ENCODE peak calls at places on chromosomes 5 and 9, in seven cellular contexts. Q is SK-N-SH, A is K562, L is H1, J is HCT116, P is HepG2, F is GM12878. C is an unnamed sample.

GRCh38 chr9:133163559-133164208 is at the start of gene GBGT1:
- DNase-seq in P (no peak), F (no peak), A (peak), L (peak), J (no peak), Q (peak), C (no peak)

GRCh38 chr5:102807878-102808502 is 52.9 kb downstream of the PAM start:
- DNase-seq in F (no peak), P (no peak), L (no peak), A (no peak), Q (peak), J (no peak), C (no peak)

GRCh38 chr5:61327761-61328753 is 4.0 kb upstream of the ZSWIM6 start:
- DNase-seq in A (peak), L (no peak), P (peak), F (peak), Q (no peak), J (no peak), C (no peak)

GRCh38 chr5:143261748-143262392 is 141.6 kb downstream of the NR3C1 start:
- DNase-seq in P (no peak), A (no peak), J (no peak), Q (no peak), L (no peak), F (no peak), C (no peak)

GRCh38 chr9:121289554-121290370 is 21.8 kb downstream of the GSN start:
- DNase-seq in P (no peak), F (no peak), A (no peak), Q (no peak), L (no peak), J (no peak), C (no peak)

GRCh38 chr5:109454726-109455505 is 45.1 kb upstream of the PJA2 start:
- DNase-seq in J (no peak), A (no peak), Q (no peak), P (no peak), F (no peak), L (no peak), C (no peak)

GRCh38 chr9:77707696-77708095 is 59.6 kb upstream of the GNA14 start:
- DNase-seq in F (no peak), P (peak), L (no peak), Q (no peak), J (peak), A (no peak), C (peak)

GRCh38 chr9:133974631-133975341 is 17.3 kb downstream of the VAV2 start:
- DNase-seq in F (no peak), Q (peak), A (no peak), P (no peak), J (no peak), L (no peak), C (no peak)

GRCh38 chr9:76818271-76818670 is 54.0 kb downstream of the PCA3 start:
- DNase-seq in F (no peak), Q (no peak), A (no peak), L (no peak), J (peak), P (peak), C (no peak)

GRCh38 chr5:124602925-124603650 is 143.4 kb downstream of the ZNF608 start:
- DNase-seq in F (no peak), P (no peak), A (no peak), L (no peak), Q (peak), J (no peak), C (no peak)

GRCh38 chr5:166347051-166347450 is 1944.4 kb upstream of the WWC1 start:
- DNase-seq in A (no peak), Q (no peak), J (no peak), L (no peak), F (no peak), P (no peak), C (no peak)

GRCh38 chr9:138044485-138045383 is 167.2 kb downstream of the CACNA1B start:
- DNase-seq in P (no peak), J (no peak), Q (peak), L (peak), A (no peak), F (no peak), C (no peak)

GRCh38 chr9:109974918-109975276 is 194.9 kb downstream of the PALM2AKAP2 start:
- DNase-seq in F (no peak), P (no peak), J (no peak), Q (no peak), A (no peak), L (no peak), C (no peak)

GRCh38 chr5:33641722-33642505 is 201.1 kb downstream of the TARS1 start:
- DNase-seq in J (no peak), A (no peak), L (no peak), Q (no peak), F (peak), P (no peak), C (peak)

GRCh38 chr5:175836741-175837729 is 34.3 kb upstream of the CPLX2 start:
- DNase-seq in A (no peak), F (no peak), L (no peak), P (no peak), Q (peak), J (no peak), C (no peak)

GRCh38 chr9:135969064-135969683 is 8.0 kb upstream of the UBAC1 start:
- DNase-seq in Q (no peak), F (no peak), A (no peak), P (no peak), L (no peak), J (no peak), C (no peak)

GRCh38 chr9:32378993-32379729 is 5.3 kb upstream of the ACO1 start:
- DNase-seq in A (peak), F (peak), J (peak), Q (peak), L (no peak), P (peak), C (peak)

GRCh38 chr5:103546858-103547257 is 15.7 kb downstream of the NUDT12 start:
- DNase-seq in J (no peak), F (no peak), Q (no peak), A (no peak), L (no peak), P (no peak), C (no peak)

GRCh38 chr9:28518439-28518838 is 945.2 kb upstream of the C9orf72 start:
- DNase-seq in A (no peak), P (no peak), F (no peak), J (no peak), Q (no peak), L (no peak), C (no peak)

GRCh38 chr9:136403538-136403914 is 3.6 kb upstream of the SNAPC4 start:
- DNase-seq in J (no peak), A (no peak), Q (no peak), L (no peak), P (no peak), F (peak), C (no peak)

GRCh38 chr5:141630570-141631140 is 6.0 kb downstream of the HDAC3 start:
- DNase-seq in P (no peak), F (no peak), Q (no peak), J (no peak), L (no peak), A (no peak), C (no peak)

GRCh38 chr9:96140401-96141180 is 161.4 kb downstream of the HSD17B3 start:
- DNase-seq in L (no peak), Q (no peak), A (no peak), F (no peak), J (no peak), P (no peak), C (no peak)

GRCh38 chr5:16681761-16682335 is 65.1 kb upstream of the RETREG1 start:
- DNase-seq in P (no peak), F (no peak), Q (no peak), J (no peak), A (no peak), L (no peak), C (no peak)

GRCh38 chr9:132210472-132211145 is 48.8 kb downstream of the NTNG2 start:
- DNase-seq in P (no peak), A (no peak), L (no peak), J (no peak), Q (no peak), F (no peak), C (no peak)

GRCh38 chr5:34789021-34789531 is 49.9 kb upstream of the TTC23L start:
- DNase-seq in P (no peak), J (no peak), F (no peak), Q (no peak), L (no peak), A (no peak), C (no peak)

GRCh38 chr5:133831506-133832224 is 136.8 kb downstream of the C5orf15 start:
- DNase-seq in F (no peak), P (no peak), L (no peak), A (no peak), Q (no peak), J (no peak), C (no peak)

GRCh38 chr5:14716755-14717752 is 52.5 kb downstream of the OTULIN start:
- DNase-seq in P (no peak), L (no peak), J (no peak), Q (no peak), F (no peak), A (no peak), C (no peak)

GRCh38 chr9:114696814-114697544 is 15.0 kb upstream of the TEX48 start:
- DNase-seq in P (no peak), J (no peak), Q (no peak), F (peak), L (no peak), A (no peak), C (no peak)

GRCh38 chr5:91183743-91184142 is 199.4 kb downstream of the ARRDC3 start:
- DNase-seq in J (no peak), A (no peak), P (no peak), Q (no peak), F (no peak), L (no peak), C (peak)

GRCh38 chr5:30343707-30344106 is 849.8 kb upstream of the CDH6 start:
- DNase-seq in Q (no peak), A (no peak), L (no peak), J (no peak), P (no peak), F (no peak), C (no peak)

GRCh38 chr9:37938121-37938906 is 34.4 kb upstream of the SLC25A51 start:
- DNase-seq in L (no peak), F (no peak), Q (peak), A (no peak), J (no peak), P (no peak), C (no peak)

GRCh38 chr5:113043491-113043931 is 66.9 kb downstream of the DCP2 start:
- DNase-seq in A (peak), L (peak), P (peak), Q (peak), J (no peak), F (no peak), C (no peak)
- TF ChIP-seq JUND in A (no peak), L (no peak), P (no peak), Q (no peak), J (no peak), F (no peak), C (no peak)

DNA sequence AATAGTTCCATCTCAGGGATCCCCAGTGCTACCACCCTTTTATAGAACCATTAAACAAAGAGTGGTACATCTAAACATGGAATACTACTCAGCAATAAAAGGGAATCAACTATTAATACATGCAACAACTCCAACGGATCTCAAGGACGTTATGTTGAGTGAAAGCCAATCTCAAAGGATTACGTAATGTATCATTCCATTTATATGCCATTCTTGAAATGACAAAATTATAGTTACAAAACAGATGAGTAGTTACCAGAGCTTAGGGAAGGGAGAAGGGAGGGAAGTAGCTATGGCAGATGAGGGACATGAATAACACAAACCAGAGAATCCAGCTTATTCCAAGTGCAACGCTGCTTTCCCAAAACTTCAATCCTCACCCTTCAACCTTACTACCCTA is 69.5 kb downstream of the ACTL7B start:
- DNase-seq in J (no peak), A (no peak), F (no peak), P (no peak), L (no peak), Q (no peak), C (no peak)
- TF ChIP-seq JUND in J (no peak), A (no peak), F (no peak), P (no peak), L (no peak), Q (no peak), C (no peak)

GRCh38 chr9:89447416-89447815 is 50.5 kb downstream of the SEMA4D start:
- DNase-seq in J (no peak), L (no peak), A (no peak), Q (no peak), P (no peak), F (no peak), C (no peak)
- TF ChIP-seq JUND in J (no peak), L (no peak), A (no peak), Q (no peak), P (no peak), F (no peak), C (no peak)

GRCh38 chr5:43661102-43661501 is 58.1 kb downstream of the NNT start:
- DNase-seq in A (no peak), L (peak), P (peak), F (no peak), Q (peak), J (peak), C (no peak)
- TF ChIP-seq JUND in A (no peak), L (no peak), P (no peak), F (no peak), Q (no peak), J (no peak), C (no peak)

DNA sequence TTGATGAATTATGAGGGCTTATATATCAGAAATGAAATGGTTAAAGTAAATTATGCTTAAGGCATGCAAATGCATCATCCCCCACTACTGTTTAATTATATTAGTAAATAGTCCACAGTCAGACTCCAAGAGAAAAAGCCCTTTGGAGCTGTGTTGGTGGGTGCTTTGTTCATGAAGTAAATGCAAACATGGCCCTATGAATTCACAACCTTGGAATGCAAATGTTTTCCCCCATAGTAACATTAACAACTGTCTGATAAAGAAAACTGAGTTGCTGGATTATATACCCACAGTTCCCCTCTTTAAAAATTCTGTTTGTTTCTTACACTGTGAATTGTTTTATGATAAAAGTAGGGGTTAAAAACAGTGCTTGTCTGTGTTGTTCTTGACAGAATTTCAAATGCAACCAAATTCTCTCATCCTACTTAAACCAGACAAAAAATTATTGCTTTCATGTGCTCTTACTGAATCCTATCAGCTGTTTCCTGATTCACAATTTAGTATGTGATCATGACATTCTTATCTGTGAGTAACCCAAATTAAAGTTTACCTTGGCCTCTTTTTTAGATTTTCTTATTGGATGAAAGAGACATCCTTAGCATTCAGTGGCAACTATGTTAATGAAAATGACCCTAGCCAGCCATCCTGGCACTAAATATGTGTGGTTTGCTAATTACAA is 48.5 kb upstream of the SNCAIP start:
- DNase-seq in F (no peak), A (no peak), Q (no peak), P (no peak), J (no peak), L (no peak), C (no peak)
- TF ChIP-seq JUND in F (no peak), A (no peak), Q (no peak), P (no peak), J (no peak), L (no peak), C (no peak)

GRCh38 chr5:136012041-136012804 is 16.6 kb upstream of the TGFBI start:
- DNase-seq in J (no peak), A (no peak), F (no peak), P (no peak), Q (no peak), L (no peak), C (no peak)
- TF ChIP-seq JUND in J (no peak), A (no peak), F (no peak), P (no peak), Q (no peak), L (no peak), C (no peak)

GRCh38 chr5:164336906-164337305 is 831.5 kb downstream of the MAT2B start:
- DNase-seq in J (no peak), P (no peak), L (no peak), Q (no peak), F (no peak), A (no peak), C (no peak)

GRCh38 chr5:164341056-164341619 is 835.7 kb downstream of the MAT2B start:
- DNase-seq in F (no peak), J (no peak), A (no peak), Q (no peak), L (no peak), P (no peak), C (peak)

GRCh38 chr5:164332349-164333196 is 827.2 kb downstream of the MAT2B start:
- DNase-seq in F (no peak), J (no peak), Q (no peak), A (no peak), P (no peak), L (no peak), C (no peak)

GRCh38 chr5:164336276-164336675 is 830.9 kb downstream of the MAT2B start:
- DNase-seq in J (no peak), Q (no peak), A (no peak), L (no peak), F (no peak), P (no peak), C (no peak)

GRCh38 chr5:164335837-164336236 is 830.4 kb downstream of the MAT2B start:
- DNase-seq in A (peak), L (no peak), P (no peak), J (no peak), Q (no peak), F (no peak), C (no peak)
- TF ChIP-seq JUND in A (peak), L (no peak), P (no peak), J (no peak), Q (peak), F (no peak), C (no peak)

C was measured in T47D.